ENCODE peak calls at places on chromosomes 5 and 9, in four cellular contexts. One of them, this sample, is unnamed.
A peak's percentile ranks its signal among the peaks of the same experiment; 100 is the strongest.

GRCh38 chr5:94618029-94618492 is 343 bp downstream of the KIAA0825 start:
- DNase-seq in stimulated activated CD8-positive, alpha-beta memory T cell treated with anti-CD3 and anti-CD28 coated beads, Interleukin-12 subunit alpha, Interleukin-12 subunit beta, amount 100 ng/mL, for 1 hour: peak; percentile 4
- DNase-seq in NCI-H1694: no peak
- DNase-seq in cardiac muscle cell: peak; percentile 78
- DNase-seq in this sample: no peak

GRCh38 chr5:37665889-37666288 is 174.0 kb downstream of the GDNF start:
- DNase-seq in stimulated activated CD8-positive, alpha-beta memory T cell treated with anti-CD3 and anti-CD28 coated beads, Interleukin-12 subunit alpha, Interleukin-12 subunit beta, amount 100 ng/mL, for 1 hour: no peak
- DNase-seq in NCI-H1694: peak; percentile 21
- DNase-seq in cardiac muscle cell: peak; percentile 20
- DNase-seq in this sample: peak; percentile 91

GRCh38 chr5:135569755-135570452 is 8.9 kb downstream of the CXCL14 start:
- DNase-seq in cardiac muscle cell: peak; percentile 57
- DNase-seq in NCI-H1694: peak; percentile 0
- DNase-seq in stimulated activated CD8-positive, alpha-beta memory T cell treated with anti-CD3 and anti-CD28 coated beads, Interleukin-12 subunit alpha, Interleukin-12 subunit beta, amount 100 ng/mL, for 1 hour: no peak
- DNase-seq in this sample: no peak

GRCh38 chr5:96175090-96175489 is 213.4 kb upstream of the ELL2 start:
- DNase-seq in stimulated activated CD8-positive, alpha-beta memory T cell treated with anti-CD3 and anti-CD28 coated beads, Interleukin-12 subunit alpha, Interleukin-12 subunit beta, amount 100 ng/mL, for 1 hour: no peak
- DNase-seq in NCI-H1694: no peak
- DNase-seq in cardiac muscle cell: peak; percentile 19
- DNase-seq in this sample: no peak

GRCh38 chr9:93952119-93952783 is 2.9 kb downstream of the BARX1 start:
- DNase-seq in NCI-H1694: no peak
- DNase-seq in stimulated activated CD8-positive, alpha-beta memory T cell treated with anti-CD3 and anti-CD28 coated beads, Interleukin-12 subunit alpha, Interleukin-12 subunit beta, amount 100 ng/mL, for 1 hour: no peak
- DNase-seq in cardiac muscle cell: no peak
- DNase-seq in this sample: no peak

GRCh38 chr9:125758986-125759811 is 12.0 kb downstream of the PBX3 start:
- DNase-seq in NCI-H1694: no peak
- DNase-seq in cardiac muscle cell: peak; percentile 32
- DNase-seq in stimulated activated CD8-positive, alpha-beta memory T cell treated with anti-CD3 and anti-CD28 coated beads, Interleukin-12 subunit alpha, Interleukin-12 subunit beta, amount 100 ng/mL, for 1 hour: no peak
- DNase-seq in this sample: no peak

GRCh38 chr9:96688215-96688614 is 33.1 kb upstream of the PRXL2C start:
- DNase-seq in NCI-H1694: no peak
- DNase-seq in stimulated activated CD8-positive, alpha-beta memory T cell treated with anti-CD3 and anti-CD28 coated beads, Interleukin-12 subunit alpha, Interleukin-12 subunit beta, amount 100 ng/mL, for 1 hour: no peak
- DNase-seq in cardiac muscle cell: no peak
- DNase-seq in this sample: no peak

GRCh38 chr5:68534131-68534940 is 318.8 kb downstream of the PIK3R1 start:
- DNase-seq in stimulated activated CD8-positive, alpha-beta memory T cell treated with anti-CD3 and anti-CD28 coated beads, Interleukin-12 subunit alpha, Interleukin-12 subunit beta, amount 100 ng/mL, for 1 hour: no peak
- DNase-seq in cardiac muscle cell: peak; percentile 81
- DNase-seq in NCI-H1694: no peak
- DNase-seq in this sample: no peak

GRCh38 chr5:32013658-32014057 is 160.5 kb downstream of the GOLPH3 start:
- DNase-seq in stimulated activated CD8-positive, alpha-beta memory T cell treated with anti-CD3 and anti-CD28 coated beads, Interleukin-12 subunit alpha, Interleukin-12 subunit beta, amount 100 ng/mL, for 1 hour: no peak
- DNase-seq in NCI-H1694: no peak
- DNase-seq in cardiac muscle cell: no peak
- DNase-seq in this sample: no peak

GRCh38 chr5:75108931-75109596 is 56.7 kb upstream of the GCNT4 start:
- DNase-seq in stimulated activated CD8-positive, alpha-beta memory T cell treated with anti-CD3 and anti-CD28 coated beads, Interleukin-12 subunit alpha, Interleukin-12 subunit beta, amount 100 ng/mL, for 1 hour: no peak
- DNase-seq in NCI-H1694: no peak
- DNase-seq in cardiac muscle cell: no peak
- DNase-seq in this sample: no peak

GRCh38 chr9:77512876-77513275 is 135.2 kb downstream of the GNA14 start:
- DNase-seq in stimulated activated CD8-positive, alpha-beta memory T cell treated with anti-CD3 and anti-CD28 coated beads, Interleukin-12 subunit alpha, Interleukin-12 subunit beta, amount 100 ng/mL, for 1 hour: no peak
- DNase-seq in NCI-H1694: no peak
- DNase-seq in cardiac muscle cell: peak; percentile 46
- DNase-seq in this sample: peak; percentile 57

GRCh38 chr5:93378073-93378472 is 202.9 kb downstream of the NR2F1-AS1 start:
- DNase-seq in stimulated activated CD8-positive, alpha-beta memory T cell treated with anti-CD3 and anti-CD28 coated beads, Interleukin-12 subunit alpha, Interleukin-12 subunit beta, amount 100 ng/mL, for 1 hour: no peak
- DNase-seq in cardiac muscle cell: peak; percentile 40
- DNase-seq in NCI-H1694: no peak
- DNase-seq in this sample: no peak

GRCh38 chr9:14281136-14281795 is 32.7 kb downstream of the NFIB start:
- DNase-seq in cardiac muscle cell: no peak
- DNase-seq in NCI-H1694: no peak
- DNase-seq in stimulated activated CD8-positive, alpha-beta memory T cell treated with anti-CD3 and anti-CD28 coated beads, Interleukin-12 subunit alpha, Interleukin-12 subunit beta, amount 100 ng/mL, for 1 hour: no peak
- DNase-seq in this sample: no peak

GRCh38 chr5:81971086-81971693 is 633 bp upstream of the ATG10 start:
- DNase-seq in stimulated activated CD8-positive, alpha-beta memory T cell treated with anti-CD3 and anti-CD28 coated beads, Interleukin-12 subunit alpha, Interleukin-12 subunit beta, amount 100 ng/mL, for 1 hour: no peak
- DNase-seq in cardiac muscle cell: peak; percentile 34
- DNase-seq in NCI-H1694: peak; percentile 36
- DNase-seq in this sample: peak; percentile 20

GRCh38 chr5:135308752-135309151 is 90.3 kb downstream of the MACROH2A1 start:
- DNase-seq in NCI-H1694: no peak
- DNase-seq in cardiac muscle cell: peak; percentile 31
- DNase-seq in stimulated activated CD8-positive, alpha-beta memory T cell treated with anti-CD3 and anti-CD28 coated beads, Interleukin-12 subunit alpha, Interleukin-12 subunit beta, amount 100 ng/mL, for 1 hour: no peak
- DNase-seq in this sample: no peak

GRCh38 chr5:73812457-73812856 is 186.5 kb downstream of the ARHGEF28 start:
- DNase-seq in NCI-H1694: no peak
- DNase-seq in stimulated activated CD8-positive, alpha-beta memory T cell treated with anti-CD3 and anti-CD28 coated beads, Interleukin-12 subunit alpha, Interleukin-12 subunit beta, amount 100 ng/mL, for 1 hour: no peak
- DNase-seq in cardiac muscle cell: no peak
- DNase-seq in this sample: no peak

GRCh38 chr9:22919423-22919822 is 472.8 kb downstream of the DMRTA1 start:
- DNase-seq in cardiac muscle cell: no peak
- DNase-seq in NCI-H1694: no peak
- DNase-seq in stimulated activated CD8-positive, alpha-beta memory T cell treated with anti-CD3 and anti-CD28 coated beads, Interleukin-12 subunit alpha, Interleukin-12 subunit beta, amount 100 ng/mL, for 1 hour: no peak
- DNase-seq in this sample: no peak

GRCh38 chr5:65506961-65507360 is 25.2 kb upstream of the ADAMTS6 start:
- DNase-seq in cardiac muscle cell: peak; percentile 65
- DNase-seq in stimulated activated CD8-positive, alpha-beta memory T cell treated with anti-CD3 and anti-CD28 coated beads, Interleukin-12 subunit alpha, Interleukin-12 subunit beta, amount 100 ng/mL, for 1 hour: no peak
- DNase-seq in NCI-H1694: no peak
- DNase-seq in this sample: no peak

GRCh38 chr9:126371007-126371870 is 44.6 kb downstream of the MVB12B start:
- DNase-seq in NCI-H1694: no peak
- DNase-seq in cardiac muscle cell: no peak
- DNase-seq in stimulated activated CD8-positive, alpha-beta memory T cell treated with anti-CD3 and anti-CD28 coated beads, Interleukin-12 subunit alpha, Interleukin-12 subunit beta, amount 100 ng/mL, for 1 hour: no peak
- DNase-seq in this sample: no peak

GRCh38 chr9:15158019-15158418 is 149.0 kb downstream of the TTC39B start:
- DNase-seq in NCI-H1694: no peak
- DNase-seq in cardiac muscle cell: no peak
- DNase-seq in stimulated activated CD8-positive, alpha-beta memory T cell treated with anti-CD3 and anti-CD28 coated beads, Interleukin-12 subunit alpha, Interleukin-12 subunit beta, amount 100 ng/mL, for 1 hour: no peak
- DNase-seq in this sample: peak; percentile 30

GRCh38 chr9:89593776-89594427 is 10.9 kb upstream of the GADD45G start:
- DNase-seq in cardiac muscle cell: peak; percentile 48
- DNase-seq in stimulated activated CD8-positive, alpha-beta memory T cell treated with anti-CD3 and anti-CD28 coated beads, Interleukin-12 subunit alpha, Interleukin-12 subunit beta, amount 100 ng/mL, for 1 hour: no peak
- DNase-seq in NCI-H1694: peak; percentile 15
- DNase-seq in this sample: no peak

GRCh38 chr5:34043099-34043876 is at the start of gene C1QTNF3:
- DNase-seq in NCI-H1694: peak; percentile 11
- DNase-seq in cardiac muscle cell: peak; percentile 8
- DNase-seq in stimulated activated CD8-positive, alpha-beta memory T cell treated with anti-CD3 and anti-CD28 coated beads, Interleukin-12 subunit alpha, Interleukin-12 subunit beta, amount 100 ng/mL, for 1 hour: no peak
- DNase-seq in this sample: no peak

This sample was measured in dermis microvascular lymphatic vessel endothelial cell.